ENCODE peak calls at places on chromosomes 4 and X, in four cellular contexts. One of them, this sample, is unnamed.

GRCh38 chrX:113935516-113935915 is 648.4 kb upstream of the HTR2C start:
- DNase-seq in OCI-LY7: no peak
- DNase-seq in cardiac fibroblast: no peak
- DNase-seq in fibroblast of mammary gland: no peak
- DNase-seq in this sample: no peak

GRCh38 chr4:56468097-56468422 is 643 bp downstream of the SRP72 start:
- DNase-seq in cardiac fibroblast: peak; percentile 38
- DNase-seq in OCI-LY7: no peak
- DNase-seq in fibroblast of mammary gland: peak; percentile 31
- DNase-seq in this sample: no peak

GRCh38 chrX:131068945-131069719 is 11.0 kb downstream of the ARHGAP36 start:
- DNase-seq in cardiac fibroblast: peak; percentile 3
- DNase-seq in fibroblast of mammary gland: peak; percentile 8
- DNase-seq in OCI-LY7: no peak
- DNase-seq in this sample: no peak

GRCh38 chrX:49932786-49933185 is 10.4 kb downstream of the CLCN5 start:
- DNase-seq in fibroblast of mammary gland: no peak
- DNase-seq in OCI-LY7: no peak
- DNase-seq in cardiac fibroblast: no peak
- DNase-seq in this sample: no peak

GRCh38 chr4:17494833-17495232 is 17.1 kb downstream of the QDPR start:
- DNase-seq in fibroblast of mammary gland: peak; percentile 29
- DNase-seq in cardiac fibroblast: no peak
- DNase-seq in OCI-LY7: no peak
- DNase-seq in this sample: no peak

GRCh38 chr4:68476191-68476590 is 28.9 kb downstream of the TMPRSS11E start:
- DNase-seq in cardiac fibroblast: no peak
- DNase-seq in fibroblast of mammary gland: peak; percentile 90
- DNase-seq in OCI-LY7: no peak
- DNase-seq in this sample: no peak

GRCh38 chrX:142036111-142036510 is 132.4 kb downstream of the MAGEC1 start:
- DNase-seq in fibroblast of mammary gland: no peak
- DNase-seq in OCI-LY7: no peak
- DNase-seq in cardiac fibroblast: peak; percentile 1
- DNase-seq in this sample: no peak

GRCh38 chrX:155864655-155865054 is 16.5 kb upstream of the VAMP7 start:
- DNase-seq in cardiac fibroblast: peak; percentile 6
- DNase-seq in OCI-LY7: no peak
- DNase-seq in fibroblast of mammary gland: peak; percentile 14
- DNase-seq in this sample: no peak

GRCh38 chrX:153935326-153935851 is 552 bp upstream of the NAA10 start:
- DNase-seq in fibroblast of mammary gland: no peak
- DNase-seq in cardiac fibroblast: no peak
- DNase-seq in OCI-LY7: no peak
- DNase-seq in this sample: no peak

GRCh38 chr4:7744131-7744804 is 195.4 kb downstream of the AFAP1 start:
- DNase-seq in cardiac fibroblast: no peak
- DNase-seq in OCI-LY7: no peak
- DNase-seq in fibroblast of mammary gland: no peak
- DNase-seq in this sample: peak; percentile 28

GRCh38 chr4:161188578-161188977 is 975.2 kb downstream of the FSTL5 start:
- DNase-seq in OCI-LY7: no peak
- DNase-seq in cardiac fibroblast: no peak
- DNase-seq in fibroblast of mammary gland: no peak
- DNase-seq in this sample: no peak

GRCh38 chrX:35664838-35665237 is 133.3 kb upstream of the MAGEB16 start:
- DNase-seq in cardiac fibroblast: no peak
- DNase-seq in OCI-LY7: no peak
- DNase-seq in fibroblast of mammary gland: no peak
- DNase-seq in this sample: no peak

GRCh38 chr4:81030617-81031388 is at the start of gene BMP3:
- DNase-seq in OCI-LY7: peak; percentile 72
- DNase-seq in fibroblast of mammary gland: no peak
- DNase-seq in cardiac fibroblast: peak; percentile 26
- DNase-seq in this sample: no peak
- H3K4me3 ChIP-seq in OCI-LY7: peak within 1 kb of the TSS; percentile 79
- H3K4me3 ChIP-seq in fibroblast of mammary gland: no peak within 1 kb of the TSS
- H3K4me3 ChIP-seq in cardiac fibroblast: peak within 1 kb of the TSS; percentile 7
- H3K4me3 ChIP-seq in this sample: peak within 1 kb of the TSS; percentile 26

GRCh38 chr4:145763399-145763798 is 83.5 kb downstream of the C4orf51 start:
- DNase-seq in fibroblast of mammary gland: no peak
- DNase-seq in OCI-LY7: no peak
- DNase-seq in cardiac fibroblast: no peak
- DNase-seq in this sample: no peak

GRCh38 chr4:145760176-145760575 is 80.2 kb downstream of the C4orf51 start:
- DNase-seq in fibroblast of mammary gland: no peak
- DNase-seq in OCI-LY7: no peak
- DNase-seq in cardiac fibroblast: no peak
- DNase-seq in this sample: no peak

GRCh38 chr4:145756244-145756643 is 76.3 kb downstream of the C4orf51 start:
- DNase-seq in OCI-LY7: no peak
- DNase-seq in fibroblast of mammary gland: no peak
- DNase-seq in cardiac fibroblast: no peak
- DNase-seq in this sample: no peak

GRCh38 chr4:145762719-145763118 is 82.8 kb downstream of the C4orf51 start:
- DNase-seq in cardiac fibroblast: no peak
- DNase-seq in fibroblast of mammary gland: no peak
- DNase-seq in OCI-LY7: no peak
- DNase-seq in this sample: no peak

GRCh38 chr4:145760961-145761929 is 81.3 kb downstream of the C4orf51 start:
- DNase-seq in cardiac fibroblast: no peak
- DNase-seq in OCI-LY7: no peak
- DNase-seq in fibroblast of mammary gland: no peak
- DNase-seq in this sample: no peak
- H3K4me3 ChIP-seq in cardiac fibroblast: no peak overlapping the region
- H3K4me3 ChIP-seq in OCI-LY7: no peak overlapping the region
- H3K4me3 ChIP-seq in fibroblast of mammary gland: no peak overlapping the region
- H3K4me3 ChIP-seq in this sample: no peak overlapping the region

GRCh38 chr4:143338313-143338712 is 1.6 kb downstream of the GAB1 start:
- DNase-seq in cardiac fibroblast: no peak
- DNase-seq in OCI-LY7: no peak
- DNase-seq in fibroblast of mammary gland: no peak
- DNase-seq in this sample: no peak

GRCh38 chr4:143336828-143337599 is at the start of gene GAB1:
- DNase-seq in cardiac fibroblast: peak; percentile 67
- DNase-seq in fibroblast of mammary gland: peak; percentile 74
- DNase-seq in OCI-LY7: peak; percentile 94
- DNase-seq in this sample: peak; percentile 84

GRCh38 chr4:143339497-143339896 is 2.8 kb downstream of the GAB1 start:
- DNase-seq in cardiac fibroblast: no peak
- DNase-seq in OCI-LY7: no peak
- DNase-seq in fibroblast of mammary gland: no peak
- DNase-seq in this sample: no peak

GRCh38 chr4:143337600-143338287 is 1.1 kb downstream of the GAB1 start:
- DNase-seq in OCI-LY7: peak; percentile 57
- DNase-seq in fibroblast of mammary gland: peak; percentile 60
- DNase-seq in cardiac fibroblast: peak; percentile 60
- DNase-seq in this sample: peak; percentile 49

GRCh38 chr4:143335979-143336827 is 473 bp upstream of the GAB1 start:
- DNase-seq in OCI-LY7: peak; percentile 74
- DNase-seq in cardiac fibroblast: peak; percentile 95
- DNase-seq in fibroblast of mammary gland: peak; percentile 86
- DNase-seq in this sample: peak; percentile 89
- H3K4me3 ChIP-seq in OCI-LY7: peak overlapping the region; percentile 94
- H3K4me3 ChIP-seq in cardiac fibroblast: peak overlapping the region; percentile 82
- H3K4me3 ChIP-seq in fibroblast of mammary gland: peak overlapping the region; percentile 64
- H3K4me3 ChIP-seq in this sample: peak overlapping the region; percentile 98

DNA sequence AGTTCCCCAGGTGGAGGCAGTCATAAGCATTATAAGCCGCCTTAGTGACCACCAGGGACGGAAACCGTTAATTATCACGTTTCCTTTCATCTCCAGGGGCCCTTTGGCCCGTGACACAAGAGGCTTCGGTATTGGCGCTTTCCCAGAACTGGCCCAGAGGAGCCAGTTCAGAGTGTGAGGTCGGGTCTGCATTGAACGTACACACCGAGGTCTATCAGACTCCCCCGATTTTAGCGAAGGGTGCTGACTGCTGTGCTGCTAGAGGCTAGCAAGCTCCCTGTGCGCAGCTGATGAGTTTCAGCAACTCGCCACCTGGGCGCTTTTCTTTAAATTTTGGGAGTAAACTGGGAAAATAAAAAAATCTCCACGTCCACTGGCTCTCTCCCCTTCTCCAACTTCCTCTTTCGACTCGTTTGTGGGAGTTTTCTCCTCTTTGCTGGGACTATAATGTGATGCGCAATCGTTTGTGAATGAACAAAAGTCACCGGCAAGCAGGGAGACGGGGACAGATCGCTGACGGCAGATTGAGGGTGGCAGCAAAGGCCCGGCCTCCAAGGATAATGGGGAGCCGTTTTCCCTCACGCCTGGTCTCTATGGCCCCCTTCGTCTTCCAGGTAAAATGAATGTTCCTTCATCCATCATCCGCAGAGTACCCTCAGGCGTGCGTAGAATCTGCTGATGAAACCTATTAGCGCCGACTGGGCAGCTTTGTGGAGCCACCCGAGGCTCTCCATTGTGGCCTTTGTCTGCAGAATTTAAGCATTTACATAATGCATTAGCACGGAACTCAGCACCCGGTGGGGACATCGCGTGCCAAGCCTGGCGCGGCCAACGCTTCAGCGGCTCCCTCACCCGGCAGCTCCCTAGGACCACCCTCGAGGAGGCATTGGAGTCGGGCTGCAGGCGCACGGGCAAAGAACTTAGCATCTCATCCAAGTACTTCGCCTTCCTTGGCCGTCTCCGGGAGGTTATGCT is 1.6 kb upstream of the LRAT start:
- DNase-seq in fibroblast of mammary gland: no peak
- DNase-seq in OCI-LY7: no peak
- DNase-seq in cardiac fibroblast: peak; percentile 2
- DNase-seq in this sample: no peak
- H3K4me3 ChIP-seq in fibroblast of mammary gland: no peak overlapping the region
- H3K4me3 ChIP-seq in OCI-LY7: no peak overlapping the region
- H3K4me3 ChIP-seq in cardiac fibroblast: no peak overlapping the region
- H3K4me3 ChIP-seq in this sample: no peak overlapping the region